ENCODE peak calls at places on chromosome 5, in seven cellular contexts. J is esophagus squamous epithelium; Y is right cardiac atrium; L is body of pancreas; E is CD8-positive, alpha-beta T cell; B is aorta; T is adrenal gland. Z is an unnamed sample. For H3K4me1 and H3K9me3, the result is how much of the 10 kb centered on the place peaks cover.

GRCh38 chr5:991472-992267 is 16.9 kb upstream of the NKD2 start:
- DNase-seq in B (peak), E (no peak), Y (peak), J (no peak), T (no peak), L (no peak), Z (no peak)

GRCh38 chr5:151799407-151799806 is 27.7 kb downstream of the G3BP1 start:
- DNase-seq in E (no peak), Y (no peak), L (no peak), B (no peak), J (no peak), T (no peak), Z (no peak)

GRCh38 chr5:95595289-95595931 is 24.5 kb upstream of the GPR150 start:
- DNase-seq in B (no peak), Y (no peak), T (peak), L (peak), E (no peak), J (no peak), Z (no peak)

GRCh38 chr5:159097461-159098284 is 2.0 kb downstream of the EBF1 start:
- DNase-seq in J (no peak), E (no peak), B (peak), L (no peak), Y (peak), T (no peak), Z (peak)

GRCh38 chr5:176793343-176793699 is 17.0 kb upstream of the UNC5A start:
- DNase-seq in Y (no peak), E (no peak), J (no peak), T (no peak), B (no peak), L (no peak), Z (no peak)

GRCh38 chr5:124747770-124748686 is 1.6 kb upstream of the ZNF608 start:
- DNase-seq in B (no peak), E (no peak), Y (no peak), J (no peak), L (no peak), T (peak), Z (peak)

GRCh38 chr5:172648755-172649154 is 7.7 kb downstream of the NEURL1B start:
- DNase-seq in Y (peak), J (no peak), E (no peak), T (no peak), L (no peak), B (peak), Z (no peak)

GRCh38 chr5:39109616-39110015 is 35.4 kb upstream of the RICTOR start:
- DNase-seq in J (no peak), L (no peak), B (no peak), E (no peak), Y (no peak), T (no peak), Z (no peak)

GRCh38 chr5:167699434-167699833 is 592.0 kb upstream of the WWC1 start:
- DNase-seq in Y (no peak), E (no peak), L (no peak), J (no peak), T (no peak), B (no peak), Z (peak)

GRCh38 chr5:111144352-111144930 is 52.3 kb downstream of the WDR36 start:
- DNase-seq in L (no peak), E (no peak), J (no peak), T (no peak), B (no peak), Y (no peak), Z (no peak)

GRCh38 chr5:91119941-91120850 is 262.9 kb downstream of the ARRDC3 start:
- DNase-seq in Y (peak), J (no peak), E (no peak), L (no peak), B (no peak), T (no peak), Z (no peak)

GRCh38 chr5:41869150-41869738 is 981 bp downstream of the OXCT1 start:
- DNase-seq in Y (peak), T (peak), B (peak), L (peak), J (no peak), E (no peak), Z (peak)

GRCh38 chr5:2263763-2264162 is 381.0 kb upstream of the IRX4 start:
- DNase-seq in E (no peak), Y (no peak), B (peak), T (no peak), J (no peak), L (no peak), Z (no peak)

GRCh38 chr5:5218396-5218795 is 78.3 kb downstream of the ADAMTS16 start:
- DNase-seq in L (no peak), T (no peak), J (no peak), E (no peak), B (peak), Y (no peak), Z (no peak)

GRCh38 chr5:90909091-90909503 is 350.5 kb downstream of the ADGRV1 start:
- DNase-seq in B (no peak), T (peak), J (no peak), Y (no peak), L (no peak), E (no peak), Z (peak)

GRCh38 chr5:143105216-143105905 is 298.1 kb downstream of the NR3C1 start:
- DNase-seq in E (no peak), J (no peak), Y (no peak), B (no peak), T (no peak), L (no peak), Z (no peak)

GRCh38 chr5:143108498-143109128 is 294.9 kb downstream of the NR3C1 start:
- DNase-seq in J (no peak), T (peak), Y (peak), E (no peak), L (peak), B (no peak), Z (no peak)

GRCh38 chr5:143101740-143102386 is 301.6 kb downstream of the NR3C1 start:
- DNase-seq in B (no peak), J (no peak), T (no peak), L (no peak), Y (peak), E (no peak), Z (no peak)

GRCh38 chr5:143102414-143102813 is 301.1 kb downstream of the NR3C1 start:
- DNase-seq in B (no peak), L (no peak), J (no peak), T (no peak), Y (peak), E (no peak), Z (no peak)

DNA sequence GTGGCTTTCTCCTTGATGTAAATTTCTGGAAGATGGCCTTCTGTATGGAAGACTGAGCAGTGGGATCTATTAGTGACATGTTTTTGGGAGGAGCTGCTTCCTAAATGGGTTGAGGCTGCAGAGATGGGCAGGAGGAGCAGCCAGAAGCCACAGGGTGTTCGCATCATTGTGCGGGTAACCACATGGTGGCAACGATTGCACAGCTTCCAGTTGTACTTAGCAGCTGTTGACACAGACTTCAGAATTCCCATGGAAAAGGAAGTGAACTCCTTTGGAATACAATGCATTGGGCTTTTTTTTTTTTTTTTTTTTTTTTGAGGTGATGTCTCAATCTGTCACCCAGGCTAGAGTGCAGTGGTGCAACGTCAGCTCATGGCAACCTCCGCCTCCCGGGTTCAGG is 297.3 kb downstream of the NR3C1 start:
- DNase-seq in T (peak), Y (peak), B (no peak), E (no peak), J (no peak), L (peak), Z (peak)
- H3K4me1 ChIP-seq in T (under half), Y (under half), B (under half), E (under half), J (under half), L (under half), Z (under half)

GRCh38 chr5:171622010-171622409 is 163.6 kb upstream of the SMIM23 start:
- DNase-seq in E (no peak), B (no peak), Y (no peak), J (no peak), T (no peak), L (no peak), Z (no peak)
- H3K9me3 ChIP-seq in E (under half), B (under half), Y (under half), J (under half), T (under half), L (under half), Z (under half)

GRCh38 chr5:109645591-109646236 is 44.0 kb upstream of the MAN2A1 start:
- DNase-seq in L (no peak), J (no peak), T (no peak), B (no peak), Y (no peak), E (no peak), Z (peak)
- H3K27ac ChIP-seq in L (no peak), J (no peak), T (no peak), B (no peak), Y (no peak), E (no peak), Z (peak)

GRCh38 chr5:61399679-61400078 is 67.6 kb downstream of the ZSWIM6 start:
- DNase-seq in B (no peak), J (no peak), T (no peak), L (no peak), E (no peak), Y (no peak), Z (no peak)

GRCh38 chr5:61401726-61402125 is 69.7 kb downstream of the ZSWIM6 start:
- DNase-seq in L (no peak), B (no peak), E (no peak), Y (no peak), J (no peak), T (no peak), Z (no peak)

GRCh38 chr5:61402244-61402823 is 70.3 kb downstream of the ZSWIM6 start:
- DNase-seq in B (no peak), J (no peak), L (no peak), T (no peak), Y (no peak), E (no peak), Z (no peak)

GRCh38 chr5:61398440-61398839 is 66.4 kb downstream of the ZSWIM6 start:
- DNase-seq in Y (no peak), B (no peak), L (no peak), E (no peak), T (no peak), J (no peak), Z (no peak)

DNA sequence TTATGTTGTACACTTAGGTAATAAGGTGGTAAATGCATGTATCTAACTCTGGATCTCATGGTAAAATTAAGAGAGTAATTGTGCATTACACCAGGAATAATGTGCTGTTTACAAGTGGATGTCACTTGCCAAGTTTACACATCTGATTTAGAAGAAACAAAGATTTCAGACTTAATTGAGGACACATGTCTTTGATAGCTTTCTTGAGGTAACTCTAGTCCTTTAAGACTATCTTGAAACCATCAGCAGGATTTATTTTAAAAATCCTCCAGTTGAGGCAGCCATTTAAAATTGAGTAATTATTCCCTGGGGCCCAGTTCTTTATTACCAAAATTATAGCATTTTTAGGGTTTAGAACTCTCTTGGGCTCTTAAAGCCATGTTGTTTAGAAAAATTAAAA is 70.9 kb downstream of the ZSWIM6 start:
- DNase-seq in T (no peak), B (no peak), E (no peak), J (no peak), Y (no peak), L (no peak), Z (no peak)
- H3K4me1 ChIP-seq in T (under half), B (under half), E (under half), J (under half), Y (under half), L (under half), Z (under half)

GRCh38 chr5:3386676-3387075 is 209.0 kb upstream of the IRX1 start:
- DNase-seq in L (no peak), B (no peak), T (no peak), J (no peak), Y (no peak), E (no peak), Z (no peak)
- H3K9me3 ChIP-seq in L (under half), B (under half), T (under half), J (under half), Y (under half), E (under half), Z (under half)

GRCh38 chr5:157564149-157564711 is 11.3 kb downstream of the ADAM19 start:
- DNase-seq in J (no peak), E (no peak), B (no peak), L (no peak), T (no peak), Y (peak), Z (no peak)
- H3K27ac ChIP-seq in J (peak), E (no peak), B (peak), L (no peak), T (peak), Y (peak), Z (no peak)

DNA sequence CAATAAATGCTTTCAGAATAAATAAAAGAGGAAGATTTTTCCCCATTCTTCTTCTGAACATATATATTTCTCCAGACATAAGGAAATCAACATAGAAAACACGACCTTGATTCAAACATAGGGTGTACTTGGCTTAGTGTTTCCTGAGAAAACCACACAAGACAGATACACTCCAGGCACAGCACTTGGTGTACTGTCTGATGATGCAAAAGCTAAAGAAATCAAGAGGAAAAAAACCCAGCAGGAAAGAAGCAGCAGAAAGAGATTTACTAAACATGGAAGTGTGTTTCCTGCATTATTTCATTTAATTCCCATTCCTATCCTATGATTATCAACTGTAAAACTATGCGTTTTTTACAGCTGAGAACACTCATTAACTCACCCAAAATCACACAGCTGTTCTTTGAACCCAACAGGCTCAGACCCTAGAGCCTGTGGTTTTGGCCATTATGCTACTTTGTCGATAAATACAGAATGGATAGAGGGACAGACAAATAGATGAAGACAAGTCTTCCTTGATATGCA is 46.1 kb downstream of the NIPAL4 start:
- DNase-seq in J (no peak), B (no peak), E (no peak), T (no peak), L (no peak), Y (no peak), Z (peak)
- H3K4me1 ChIP-seq in J (under half), B (under half), E (under half), T (under half), L (under half), Y (under half), Z (half or more)

GRCh38 chr5:133330956-133331355 is 279.1 kb downstream of the HSPA4 start:
- DNase-seq in L (no peak), B (peak), T (no peak), Y (no peak), E (no peak), J (no peak), Z (no peak)
- H3K9me3 ChIP-seq in L (under half), B (under half), T (under half), Y (under half), E (under half), J (under half), Z (under half)

GRCh38 chr5:78672154-78672553 is 23.6 kb upstream of the LHFPL2 start:
- DNase-seq in B (no peak), J (no peak), E (no peak), T (no peak), L (no peak), Y (no peak), Z (no peak)

GRCh38 chr5:78679905-78680304 is 31.3 kb upstream of the LHFPL2 start:
- DNase-seq in J (no peak), T (no peak), L (no peak), E (no peak), B (no peak), Y (no peak), Z (no peak)

GRCh38 chr5:78675956-78676727 is 27.6 kb upstream of the LHFPL2 start:
- DNase-seq in J (no peak), E (no peak), T (no peak), L (no peak), B (no peak), Y (no peak), Z (no peak)

DNA sequence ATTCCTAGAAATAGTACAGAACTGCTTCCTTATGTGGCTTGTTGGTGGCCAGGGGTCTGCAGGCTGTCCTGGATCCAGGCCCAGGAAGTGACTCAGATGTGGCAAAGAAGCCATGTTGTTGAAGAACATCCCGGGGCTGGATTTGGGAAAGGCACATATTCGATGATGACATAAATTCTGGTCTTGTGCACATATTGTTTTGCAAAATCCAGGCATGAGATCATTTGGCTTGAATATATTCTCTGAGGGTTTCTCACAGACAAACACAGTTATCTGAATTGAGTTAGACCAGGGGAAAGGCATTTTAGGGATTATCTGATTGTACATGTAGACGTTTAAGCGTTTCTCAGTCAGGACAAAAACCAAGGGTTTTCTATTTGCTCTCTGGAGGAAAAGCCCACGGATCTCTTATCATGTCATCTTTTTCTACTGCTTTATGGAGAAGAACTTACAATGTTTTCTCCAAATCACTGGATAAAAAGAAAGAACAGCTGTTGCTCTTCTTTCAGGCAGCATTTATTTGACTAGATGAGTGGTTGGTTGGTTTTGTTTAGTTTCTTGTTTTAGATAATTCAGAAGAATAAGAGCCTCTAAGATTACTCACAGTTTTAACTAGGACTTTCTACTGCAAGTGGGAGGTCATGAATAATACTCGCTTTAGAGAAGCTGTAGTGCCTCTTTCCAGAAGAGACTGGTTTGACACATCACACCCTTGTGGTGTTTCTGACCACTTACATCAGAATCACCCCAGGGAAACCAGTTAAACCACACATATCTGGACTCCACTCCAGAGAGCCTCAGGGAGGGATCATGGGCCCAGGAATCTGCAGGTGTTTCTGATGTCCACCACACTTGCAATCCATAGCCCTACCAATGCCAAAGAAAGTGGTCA is 29.5 kb upstream of the LHFPL2 start:
- DNase-seq in J (no peak), L (peak), B (peak), T (peak), Y (peak), E (no peak), Z (peak)
- H3K27ac ChIP-seq in J (peak), L (no peak), B (no peak), T (peak), Y (peak), E (no peak), Z (peak)

GRCh38 chr5:174734571-174735497 is 10.5 kb downstream of the MSX2 start:
- DNase-seq in T (no peak), J (no peak), Y (no peak), B (no peak), E (no peak), L (no peak), Z (no peak)

GRCh38 chr5:174731214-174732039 is 7.0 kb downstream of the MSX2 start:
- DNase-seq in Y (no peak), L (no peak), T (no peak), E (no peak), B (no peak), J (no peak), Z (no peak)

GRCh38 chr5:174733091-174733690 is 8.8 kb downstream of the MSX2 start:
- DNase-seq in B (no peak), L (no peak), E (no peak), J (no peak), Y (no peak), T (no peak), Z (no peak)

GRCh38 chr5:174733836-174734235 is 9.5 kb downstream of the MSX2 start:
- DNase-seq in T (no peak), Y (no peak), L (no peak), B (no peak), J (no peak), E (no peak), Z (no peak)

DNA sequence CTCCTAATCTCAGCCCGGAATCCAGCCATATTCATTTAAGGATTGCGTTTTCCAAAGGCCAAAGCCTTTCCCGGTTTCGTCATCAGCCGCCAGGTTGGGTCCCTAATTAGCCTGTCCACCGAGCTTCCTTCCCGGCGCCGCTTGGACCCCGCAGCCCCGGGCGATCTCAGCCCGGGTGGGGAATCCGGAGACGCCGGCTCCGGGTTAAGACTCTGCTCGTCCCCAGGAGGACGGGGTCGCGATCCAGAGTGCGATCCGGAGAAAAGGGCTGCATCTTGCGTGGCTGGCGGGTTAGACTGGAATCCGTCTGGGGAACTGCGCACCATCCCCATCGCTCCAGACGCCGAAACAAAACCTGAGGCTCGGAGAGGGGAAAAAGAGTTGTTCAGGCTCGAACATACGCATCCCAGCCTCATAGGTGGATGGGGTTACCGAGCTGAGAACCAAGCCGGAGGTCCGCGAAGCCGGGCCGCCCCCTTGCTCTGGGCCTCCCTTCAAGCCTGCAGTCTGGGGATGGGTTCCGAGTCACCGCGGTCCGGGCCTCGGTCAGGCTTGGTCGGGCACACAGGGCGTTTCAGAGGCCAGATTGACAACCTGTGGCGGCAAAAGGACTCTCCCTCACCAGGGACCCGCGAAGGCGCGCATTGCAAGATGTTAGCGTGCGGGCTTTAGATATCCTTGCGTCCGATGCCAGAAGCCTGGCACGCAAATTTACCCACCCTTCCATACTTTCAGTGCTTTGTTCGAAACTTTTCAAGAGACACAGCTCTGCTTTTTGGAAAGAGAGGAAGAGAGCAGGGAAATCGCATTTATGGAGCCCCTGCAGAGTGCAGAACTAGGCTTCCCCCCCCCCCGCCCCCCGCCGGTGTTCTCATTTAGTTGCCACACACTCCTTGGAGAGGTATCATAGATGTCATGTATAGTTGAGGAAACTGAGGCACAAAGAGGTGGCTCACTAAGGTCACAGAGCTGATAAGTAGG is 7.9 kb downstream of the MSX2 start:
- DNase-seq in B (no peak), T (no peak), L (no peak), J (no peak), E (no peak), Y (no peak), Z (no peak)
- H3K4me1 ChIP-seq in B (under half), T (under half), L (under half), J (under half), E (under half), Y (under half), Z (under half)

Z was measured in SJCRH30.